ENCODE peak calls at places on chromosomes 12 and 14, in nine cellular contexts. G is fibroblast of lung; X is Calu3; J is IMR-90; D is adipocyte; U is HT-29; O is naive thymus-derived CD4-positive, alpha-beta T cell; B is mesendoderm; V is substantia nigra. Q is an unnamed sample.

GRCh38 chr14:94936901-94937321 is 167.0 kb upstream of the GSC start:
- DNase-seq in G (no peak), X (no peak), J (no peak), D (no peak), U (no peak), O (no peak), B (no peak), V (peak; percentile 28), Q (no peak)

GRCh38 chr12:125220404-125221273 is 155.4 kb downstream of the AACS start:
- DNase-seq in G (no peak), X (peak; percentile 91), J (no peak), D (no peak), U (peak; percentile 55), O (no peak), B (peak; percentile 47), V (no peak), Q (peak; percentile 12)

GRCh38 chr12:42588308-42588836 is 1.2 kb downstream of the PRICKLE1 start:
- DNase-seq in G (no peak), X (no peak), J (peak; percentile 34), D (peak; percentile 57), U (no peak), O (no peak), B (no peak), V (no peak), Q (no peak)

GRCh38 chr14:67934851-67935250 is 115.3 kb downstream of the RAD51B start:
- DNase-seq in G (no peak), X (no peak), J (no peak), D (no peak), U (no peak), O (no peak), B (no peak), V (no peak), Q (no peak)

GRCh38 chr14:55446127-55446736 is 5.8 kb upstream of the TBPL2 start:
- DNase-seq in G (peak; percentile 74), X (peak; percentile 74), J (peak; percentile 86), D (peak; percentile 95), U (peak; percentile 65), O (peak; percentile 44), B (peak; percentile 88), V (peak; percentile 11), Q (peak; percentile 59)

GRCh38 chr14:87508333-87508732 is 484.6 kb downstream of the GALC start:
- DNase-seq in G (peak; percentile 6), X (no peak), J (no peak), D (no peak), U (no peak), O (no peak), B (no peak), V (no peak), Q (no peak)

GRCh38 chr14:56183631-56184157 is 65.5 kb downstream of the PELI2 start:
- DNase-seq in G (no peak), X (no peak), J (peak; percentile 13), D (peak; percentile 57), U (no peak), O (no peak), B (no peak), V (no peak), Q (no peak)

GRCh38 chr14:74618078-74618952 is 6.3 kb upstream of the LTBP2 start:
- DNase-seq in G (peak; percentile 77), X (peak; percentile 68), J (peak; percentile 74), D (peak; percentile 72), U (peak; percentile 88), O (peak; percentile 58), B (peak; percentile 70), V (no peak), Q (peak; percentile 79)

GRCh38 chr12:44842669-44843068 is 33.4 kb downstream of the NELL2 start:
- DNase-seq in G (no peak), X (no peak), J (no peak), D (no peak), U (no peak), O (no peak), B (no peak), V (no peak), Q (no peak)

GRCh38 chr14:36524874-36525745 is 5.1 kb upstream of the NKX2-1 start:
- DNase-seq in G (no peak), X (no peak), J (no peak), D (no peak), U (peak; percentile 34), O (no peak), B (peak; percentile 91), V (no peak), Q (peak; percentile 50)

GRCh38 chr12:120887253-120888043 is 16.7 kb downstream of the SPPL3 start:
- DNase-seq in G (no peak), X (no peak), J (no peak), D (no peak), U (no peak), O (no peak), B (no peak), V (no peak), Q (peak; percentile 59)

GRCh38 chr12:111451649-111452129 is 46.0 kb downstream of the SH2B3 start:
- DNase-seq in G (peak; percentile 37), X (peak; percentile 34), J (peak; percentile 59), D (peak; percentile 74), U (peak; percentile 67), O (peak; percentile 72), B (peak; percentile 54), V (peak; percentile 19), Q (no peak)

GRCh38 chr14:55212611-55213010 is 21.2 kb upstream of the DLGAP5 start:
- DNase-seq in G (peak; percentile 10), X (peak; percentile 35), J (no peak), D (no peak), U (no peak), O (no peak), B (no peak), V (no peak), Q (no peak)

GRCh38 chr14:104886690-104887622 is 21.9 kb downstream of the CEP170B start:
- DNase-seq in G (no peak), X (no peak), J (no peak), D (no peak), U (no peak), O (no peak), B (no peak), V (no peak), Q (no peak)

GRCh38 chr12:11882301-11883019 is 188.3 kb upstream of the BCL2L14 start:
- DNase-seq in G (no peak), X (peak; percentile 43), J (no peak), D (no peak), U (peak; percentile 88), O (no peak), B (no peak), V (no peak), Q (no peak)

GRCh38 chr12:7018350-7019042 is at the start of gene LPCAT3:
- DNase-seq in G (peak; percentile 91), X (peak; percentile 98), J (peak; percentile 90), D (peak; percentile 97), U (peak; percentile 96), O (peak; percentile 98), B (peak; percentile 98), V (peak; percentile 96), Q (peak; percentile 98)

GRCh38 chr12:16531623-16532022 is 74.3 kb downstream of the LMO3 start:
- DNase-seq in G (peak; percentile 14), X (no peak), J (no peak), D (no peak), U (peak; percentile 46), O (no peak), B (no peak), V (no peak), Q (no peak)

GRCh38 chr12:123602651-123603195 is 824 bp downstream of the DDX55 start:
- DNase-seq in G (no peak), X (no peak), J (no peak), D (peak; percentile 38), U (peak; percentile 18), O (no peak), B (no peak), V (no peak), Q (peak; percentile 36)

GRCh38 chr12:30136661-30137060 is 352.9 kb upstream of the TMTC1 start:
- DNase-seq in G (no peak), X (no peak), J (no peak), D (peak; percentile 4), U (no peak), O (no peak), B (no peak), V (no peak), Q (no peak)

GRCh38 chr12:119603767-119604166 is 10.2 kb downstream of the TMEM233 start:
- DNase-seq in G (no peak), X (no peak), J (no peak), D (no peak), U (no peak), O (no peak), B (no peak), V (no peak), Q (no peak)

GRCh38 chr12:71201136-71201679 is 43.4 kb upstream of the TSPAN8 start:
- DNase-seq in G (no peak), X (no peak), J (no peak), D (no peak), U (no peak), O (no peak), B (no peak), V (no peak), Q (no peak)

Q was measured in activated CD4-positive, alpha-beta memory T cell treated with anti-CD3 and anti-CD28 coated beads for 36 hours.